ENCODE peak calls at places on chromosomes 6 and 20, in nine cellular contexts. P, N, H, Z, G, D, I, W and J are unnamed samples.

GRCh38 chr20:2671977-2672376 is 8.0 kb upstream of the IDH3B start:
- DNase-seq in Z (no peak), D (no peak), N (no peak), I (no peak), P (no peak), H (no peak), G (no peak), W (no peak), J (no peak)

GRCh38 chr6:34146801-34147592 is 1.1 kb upstream of the GRM4 start:
- DNase-seq in W (no peak), Z (no peak), N (no peak), G (no peak), I (no peak), H (no peak), D (no peak), P (peak), J (peak)

GRCh38 chr20:48621256-48622078 is 206.3 kb downstream of the PREX1 start:
- DNase-seq in H (no peak), G (no peak), N (peak), W (no peak), P (no peak), D (no peak), I (no peak), Z (peak), J (no peak)

GRCh38 chr20:17443326-17443858 is 87.8 kb downstream of the BFSP1 start:
- DNase-seq in D (no peak), Z (no peak), G (no peak), P (no peak), H (no peak), I (no peak), W (no peak), N (no peak), J (no peak)

GRCh38 chr6:139265512-139266190 is 26.1 kb downstream of the TXLNB start:
- DNase-seq in Z (no peak), G (no peak), N (no peak), H (no peak), I (no peak), W (no peak), D (no peak), P (no peak), J (no peak)

GRCh38 chr6:68638225-68638900 is 3.3 kb downstream of the ADGRB3 start:
- DNase-seq in D (peak), G (no peak), N (peak), I (peak), P (peak), H (peak), W (peak), Z (peak), J (peak)

GRCh38 chr20:59569305-59569704 is 35.0 kb upstream of the PHACTR3 start:
- DNase-seq in N (no peak), H (no peak), D (no peak), Z (no peak), G (no peak), I (no peak), P (no peak), W (peak), J (no peak)

GRCh38 chr6:53959717-53960116 is 151.5 kb upstream of the MLIP start:
- DNase-seq in W (no peak), G (no peak), H (no peak), P (peak), N (no peak), D (no peak), Z (no peak), I (no peak), J (no peak)

GRCh38 chr20:46951840-46952497 is 57.3 kb downstream of the EYA2 start:
- DNase-seq in P (peak), H (no peak), W (no peak), Z (no peak), N (no peak), D (no peak), G (no peak), I (no peak), J (no peak)

GRCh38 chr20:58416057-58416456 is 27.0 kb downstream of the VAPB start:
- DNase-seq in Z (no peak), N (no peak), D (no peak), W (no peak), H (no peak), P (no peak), I (no peak), G (no peak), J (no peak)

GRCh38 chr6:11139051-11139960 is 27.8 kb upstream of the ERVFRD-1 start:
- DNase-seq in D (no peak), G (no peak), H (no peak), P (peak), Z (peak), W (no peak), N (no peak), I (no peak), J (peak)

GRCh38 chr6:128422871-128423270 is 97.5 kb downstream of the PTPRK start:
- DNase-seq in H (no peak), N (no peak), G (no peak), I (no peak), D (no peak), Z (no peak), W (no peak), P (no peak), J (no peak)

GRCh38 chr6:53466257-53466656 is 78.6 kb downstream of the GCLC start:
- DNase-seq in N (no peak), Z (peak), D (no peak), G (no peak), I (no peak), P (peak), W (no peak), H (no peak), J (peak)

GRCh38 chr6:105178110-105178509 is 1.7 kb downstream of the POPDC3 start:
- DNase-seq in G (no peak), N (no peak), W (no peak), H (no peak), P (peak), Z (peak), I (no peak), D (peak), J (peak)

GRCh38 chr6:169984181-169985120 is 233.0 kb downstream of the ERMARD start:
- DNase-seq in H (peak), G (peak), N (no peak), I (peak), W (no peak), D (no peak), P (no peak), Z (no peak), J (no peak)

GRCh38 chr6:21710908-21711627 is 117.5 kb downstream of the SOX4 start:
- DNase-seq in Z (no peak), D (no peak), G (no peak), H (no peak), W (no peak), N (no peak), I (no peak), P (no peak), J (no peak)

GRCh38 chr20:15836634-15837033 is 736.6 kb downstream of the KIF16B start:
- DNase-seq in P (no peak), D (no peak), H (no peak), W (no peak), I (no peak), N (no peak), Z (no peak), G (no peak), J (no peak)

GRCh38 chr6:53956068-53956711 is 155.1 kb upstream of the MLIP start:
- DNase-seq in I (peak), N (peak), H (peak), Z (peak), P (peak), G (peak), D (peak), W (peak), J (peak)

GRCh38 chr6:153058291-153058690 is 55.8 kb upstream of the MTRF1L start:
- DNase-seq in P (peak), I (no peak), H (no peak), G (no peak), Z (no peak), W (no peak), D (no peak), N (no peak), J (no peak)

GRCh38 chr6:52724041-52724405 is 39.3 kb downstream of the GSTA2 start:
- DNase-seq in P (peak), G (no peak), W (no peak), H (no peak), N (no peak), I (no peak), Z (no peak), D (peak), J (peak)

GRCh38 chr6:159540152-159540551 is 152.9 kb downstream of the SOD2 start:
- DNase-seq in P (no peak), G (no peak), I (no peak), N (no peak), H (no peak), Z (no peak), W (no peak), D (no peak), J (no peak)

GRCh38 chr6:6004147-6004995 is 2.4 kb downstream of the NRN1 start:
- DNase-seq in Z (no peak), H (no peak), D (no peak), G (no peak), W (no peak), N (no peak), I (no peak), P (peak), J (no peak)

GRCh38 chr6:42423244-42423643 is 28.5 kb downstream of the TRERF1 start:
- DNase-seq in H (no peak), P (no peak), N (no peak), Z (no peak), G (no peak), I (no peak), D (no peak), W (peak), J (no peak)

GRCh38 chr6:41667195-41667594 is 28.9 kb downstream of the MDFI start:
- DNase-seq in H (no peak), W (no peak), G (no peak), P (no peak), N (no peak), Z (no peak), D (no peak), I (no peak), J (no peak)

DNA sequence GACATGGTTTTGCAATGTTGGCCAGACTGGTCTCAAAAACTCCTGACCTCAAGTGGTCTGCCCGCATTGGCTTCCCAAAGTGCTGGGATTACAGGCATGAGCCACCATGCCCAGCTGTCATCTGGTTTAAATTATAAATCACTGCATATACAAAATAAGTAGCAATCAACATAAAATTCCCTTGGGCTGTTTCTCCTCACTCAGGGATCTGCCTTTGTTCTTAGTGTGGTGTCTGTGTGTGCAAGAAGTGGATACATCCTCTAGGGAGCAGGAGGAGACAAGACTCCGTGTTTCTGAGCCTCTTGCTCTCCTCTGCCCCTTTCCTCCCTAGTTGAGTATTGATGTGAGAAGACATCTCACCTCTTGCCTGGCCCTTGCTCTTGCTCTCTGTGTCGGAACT is 65.2 kb upstream of the ADGRF4 start:
- DNase-seq in W (no peak), H (no peak), D (peak), I (no peak), Z (peak), P (peak), G (no peak), N (no peak), J (peak)
- TF ChIP-seq CTCF in W (no peak), H (no peak), D (peak), I (no peak), Z (no peak), P (peak), G (no peak), N (no peak), J (no peak)

DNA sequence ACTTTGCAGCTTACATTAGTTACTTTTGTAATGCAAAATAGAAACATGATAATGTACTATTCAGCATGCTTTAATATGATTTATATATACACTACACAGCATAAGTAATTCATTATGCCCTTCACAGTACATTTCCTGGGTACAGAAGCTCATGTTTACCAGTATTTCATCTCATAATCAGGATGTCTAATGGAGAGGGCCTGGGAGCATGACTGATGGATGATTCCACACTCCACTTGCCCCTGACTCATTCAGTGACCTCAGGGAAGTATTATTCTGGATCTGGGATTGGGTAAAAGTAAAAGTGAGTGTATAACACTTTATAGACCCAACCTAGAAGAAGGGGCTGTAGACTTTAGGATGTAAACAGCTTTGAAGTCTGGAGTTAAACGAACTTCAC is 31.4 kb upstream of the BACH2 start:
- DNase-seq in G (no peak), P (peak), Z (peak), I (no peak), W (no peak), H (no peak), D (no peak), N (no peak), J (peak)
- TF ChIP-seq CTCF in G (no peak), P (no peak), Z (no peak), I (no peak), W (no peak), H (no peak), D (no peak), N (no peak), J (no peak)

DNA sequence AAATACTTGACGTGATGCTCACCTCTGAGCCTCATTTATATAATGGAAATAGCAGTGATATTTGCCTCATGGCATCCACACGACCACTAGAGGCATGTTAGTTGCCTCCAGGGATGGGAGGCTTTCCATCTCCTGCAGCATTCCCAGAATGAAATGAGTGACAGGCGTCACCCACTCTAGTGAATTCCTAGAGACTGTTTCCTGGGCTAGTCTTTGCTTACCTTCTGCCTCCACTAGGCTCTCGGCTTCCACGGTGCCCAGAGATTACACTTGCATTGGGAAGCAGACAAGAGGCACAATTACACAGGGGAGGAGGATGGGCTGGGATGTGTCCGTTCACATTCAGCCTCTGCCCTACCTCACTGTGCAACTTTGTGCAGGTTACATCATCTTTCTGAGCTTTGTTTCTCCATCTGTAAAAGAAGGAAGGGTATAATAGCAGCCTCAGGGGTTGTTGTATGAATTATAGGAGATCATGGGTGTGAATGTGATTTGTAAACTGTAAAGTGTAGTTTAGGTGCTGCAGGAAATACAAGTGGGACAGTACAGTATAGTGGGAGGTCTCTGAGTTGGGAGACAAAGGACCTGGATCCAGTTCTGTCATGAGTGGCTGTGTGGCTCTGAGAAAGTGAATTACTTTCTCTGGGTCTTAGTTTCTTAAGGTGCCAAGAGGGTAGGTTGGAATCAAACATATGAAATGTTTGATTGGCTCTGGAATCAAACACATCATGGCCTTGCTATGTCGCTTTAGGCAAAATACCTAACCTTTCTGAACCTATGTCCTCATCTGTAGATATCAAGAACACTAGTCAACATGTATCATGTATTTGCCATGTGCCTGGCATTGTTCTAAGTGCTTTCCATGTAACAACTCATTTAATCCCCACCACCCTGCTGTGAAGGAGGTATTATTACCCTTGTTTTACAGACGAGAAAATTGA is 3.6 kb upstream of the VSTM2L start:
- DNase-seq in P (no peak), Z (no peak), W (no peak), D (no peak), H (no peak), I (no peak), G (no peak), N (no peak), J (no peak)
- TF ChIP-seq CTCF in P (no peak), Z (no peak), W (no peak), D (no peak), H (no peak), I (no peak), G (no peak), N (no peak), J (no peak)

DNA sequence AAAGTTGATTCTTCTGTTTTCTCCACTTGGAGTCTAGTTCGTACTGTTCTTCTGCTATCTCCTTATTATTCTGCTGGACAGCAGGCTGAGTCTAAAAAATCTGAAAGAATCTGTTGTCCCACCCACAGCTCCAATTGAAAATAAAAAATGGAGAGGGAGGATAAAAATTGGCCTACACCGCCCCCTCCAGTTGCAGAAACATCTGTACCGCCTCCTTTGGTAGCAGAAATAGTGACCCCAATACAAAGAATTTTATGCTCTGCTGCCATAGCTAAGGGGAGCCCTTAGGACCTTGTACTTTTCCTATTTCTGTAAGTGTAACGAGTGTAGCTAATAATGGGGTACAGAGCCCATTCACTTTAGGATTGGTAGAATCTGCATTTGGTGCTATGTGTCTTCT is 4.9 kb upstream of the FKBP1A start:
- DNase-seq in I (no peak), N (no peak), P (no peak), G (no peak), Z (no peak), D (no peak), H (no peak), W (no peak), J (peak)
- TF ChIP-seq CTCF in I (peak), N (no peak), P (peak), G (peak), Z (no peak), D (no peak), H (peak), W (peak), J (no peak)

GRCh38 chr6:44609051-44609612 is 221.6 kb downstream of the CDC5L start:
- DNase-seq in P (no peak), G (no peak), Z (no peak), W (no peak), N (no peak), D (no peak), I (no peak), H (no peak), J (no peak)
- TF ChIP-seq CTCF in P (no peak), G (no peak), Z (no peak), W (no peak), N (no peak), D (no peak), I (no peak), H (no peak), J (no peak)

GRCh38 chr6:14082287-14082686 is 35.3 kb upstream of the CD83 start:
- DNase-seq in W (no peak), I (no peak), H (no peak), G (no peak), D (no peak), Z (no peak), P (no peak), N (no peak), J (no peak)
- TF ChIP-seq CTCF in W (no peak), I (no peak), H (no peak), G (no peak), D (no peak), Z (no peak), P (no peak), N (no peak), J (no peak)

GRCh38 chr6:3005077-3005476 is 5.4 kb downstream of the NQO2 start:
- DNase-seq in I (no peak), W (no peak), Z (no peak), N (no peak), P (no peak), H (no peak), G (no peak), D (no peak), J (no peak)

GRCh38 chr6:3001146-3001772 is 1.6 kb downstream of the NQO2 start:
- DNase-seq in Z (no peak), H (no peak), N (no peak), D (no peak), I (no peak), W (peak), G (no peak), P (no peak), J (no peak)

GRCh38 chr6:2999005-2999620 is 581 bp upstream of the NQO2 start:
- DNase-seq in Z (no peak), I (peak), G (no peak), W (peak), P (peak), N (no peak), H (no peak), D (no peak), J (peak)

GRCh38 chr6:2999621-3000455 is at the start of gene NQO2:
- DNase-seq in H (peak), Z (peak), P (peak), G (peak), D (no peak), I (peak), W (peak), N (peak), J (peak)

GRCh38 chr6:3001773-3002293 is 2.1 kb downstream of the NQO2 start:
- DNase-seq in Z (peak), G (no peak), P (peak), N (peak), I (no peak), D (no peak), W (peak), H (no peak), J (peak)
- TF ChIP-seq CTCF in Z (peak), G (peak), P (peak), N (peak), I (peak), D (peak), W (peak), H (peak), J (peak)

GRCh38 chr6:145875496-145876244 is 61.1 kb upstream of the FBXO30 start:
- DNase-seq in D (no peak), I (no peak), H (no peak), Z (no peak), W (no peak), N (no peak), G (no peak), P (peak), J (no peak)
- TF ChIP-seq CTCF in D (no peak), I (no peak), H (no peak), Z (no peak), W (no peak), N (no peak), G (no peak), P (no peak), J (no peak)